ENCODE peak calls at places on chromosomes 6 and 20, in five cellular contexts. J is gastrocnemius medialis, T is tibial artery, N is GM12865, S is AG09319. A is an unnamed sample.

GRCh38 chr20:4645109-4645508 is 76.6 kb upstream of the PRND start:
- DNase-seq in J (no peak), T (no peak), N (no peak), S (no peak), A (no peak)

GRCh38 chr20:41179961-41180360 is 42.6 kb downstream of the PLCG1 start:
- DNase-seq in J (no peak), T (no peak), N (no peak), S (no peak), A (peak)

GRCh38 chr6:44004625-44005506 is 122.4 kb downstream of the MRPL14 start:
- DNase-seq in J (no peak), T (no peak), N (peak), S (no peak), A (no peak)

GRCh38 chr6:3607171-3607570 is 144.3 kb downstream of the PXDC1 start:
- DNase-seq in J (no peak), T (no peak), N (no peak), S (no peak), A (no peak)

GRCh38 chr6:80465513-80465912 is 359.0 kb downstream of the BCKDHB start:
- DNase-seq in J (no peak), T (no peak), N (no peak), S (no peak), A (no peak)

GRCh38 chr20:23161968-23162696 is 76.0 kb upstream of the CD93 start:
- DNase-seq in J (peak), T (peak), N (peak), S (no peak), A (peak)

GRCh38 chr6:22248513-22249308 is 48.1 kb downstream of the PRL start:
- DNase-seq in J (no peak), T (no peak), N (no peak), S (no peak), A (no peak)

GRCh38 chr6:152634773-152635172 is 2.4 kb downstream of the SYNE1 start:
- DNase-seq in J (no peak), T (no peak), N (peak), S (no peak), A (no peak)

GRCh38 chr6:18177566-18177965 is 22.3 kb downstream of the KDM1B start:
- DNase-seq in J (no peak), T (no peak), N (no peak), S (no peak), A (no peak)

GRCh38 chr20:44288252-44288651 is 22.8 kb downstream of the FITM2 start:
- DNase-seq in J (no peak), T (no peak), N (peak), S (no peak), A (no peak)
- TF ChIP-seq CTCF in J (no peak), T (no peak), N (no peak), S (no peak), A (no peak)

GRCh38 chr6:19501737-19502245 is 335.4 kb upstream of the ID4 start:
- DNase-seq in J (no peak), T (no peak), N (no peak), S (no peak), A (no peak)
- TF ChIP-seq CTCF in J (no peak), T (no peak), N (no peak), S (no peak), A (peak)

DNA sequence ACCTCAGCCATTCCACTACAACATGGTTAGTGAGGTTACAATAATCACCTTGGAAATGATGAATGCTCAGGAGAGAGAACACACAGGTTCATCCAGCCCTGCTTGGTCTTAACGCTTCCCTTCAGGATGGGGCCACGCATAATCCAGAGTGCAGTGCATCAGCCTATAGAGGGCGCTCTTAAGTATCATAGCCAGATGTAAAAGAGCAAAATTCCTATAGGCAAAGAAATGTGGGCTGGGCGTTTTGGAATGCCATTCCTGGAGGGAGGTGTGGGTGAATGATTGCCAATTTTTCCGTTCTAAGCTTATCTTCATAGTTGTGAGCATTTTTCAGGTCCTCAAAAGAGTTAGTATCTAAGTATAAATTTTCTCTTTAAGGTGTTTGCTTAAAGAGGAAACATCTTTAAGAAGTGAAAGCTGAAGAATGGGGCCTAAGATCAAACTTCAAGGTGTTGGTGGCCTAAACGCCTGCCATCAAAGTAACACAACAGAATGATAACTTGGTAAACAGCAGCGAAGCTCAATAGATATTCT is 1.8 kb downstream of the RIPOR2 start:
- DNase-seq in J (no peak), T (no peak), N (peak), S (no peak), A (no peak)
- TF ChIP-seq CTCF in J (no peak), T (no peak), N (peak), S (peak), A (peak)

GRCh38 chr6:111148110-111148509 is 60.8 kb downstream of the SLC16A10 start:
- DNase-seq in J (no peak), T (no peak), N (no peak), S (no peak), A (no peak)

GRCh38 chr6:111150577-111150976 is 63.3 kb downstream of the SLC16A10 start:
- DNase-seq in J (no peak), T (no peak), N (no peak), S (no peak), A (no peak)

GRCh38 chr6:111147440-111147839 is 60.1 kb downstream of the SLC16A10 start:
- DNase-seq in J (no peak), T (no peak), N (no peak), S (no peak), A (no peak)
- TF ChIP-seq CTCF in J (no peak), T (no peak), N (no peak), S (no peak), A (no peak)

GRCh38 chr6:39393075-39393474 is 70.6 kb upstream of the KCNK16 start:
- DNase-seq in J (no peak), T (no peak), N (peak), S (no peak), A (no peak)

GRCh38 chr6:39388526-39389371 is 66.2 kb upstream of the KCNK16 start:
- DNase-seq in J (no peak), T (no peak), N (no peak), S (no peak), A (no peak)

GRCh38 chr6:39391182-39391581 is 68.7 kb upstream of the KCNK16 start:
- DNase-seq in J (no peak), T (no peak), N (no peak), S (no peak), A (no peak)

GRCh38 chr6:39387785-39388184 is 65.3 kb upstream of the KCNK16 start:
- DNase-seq in J (no peak), T (no peak), N (no peak), S (no peak), A (no peak)

GRCh38 chr6:39389372-39389767 is 66.9 kb upstream of the KCNK16 start:
- DNase-seq in J (no peak), T (no peak), N (no peak), S (no peak), A (no peak)
- TF ChIP-seq CTCF in J (no peak), T (no peak), N (no peak), S (peak), A (peak)

GRCh38 chr6:118650500-118651281 is 700 bp downstream of the CEP85L start:
- DNase-seq in J (peak), T (peak), N (peak), S (no peak), A (no peak)
- TF ChIP-seq CTCF in J (peak), T (peak), N (no peak), S (no peak), A (no peak)

DNA sequence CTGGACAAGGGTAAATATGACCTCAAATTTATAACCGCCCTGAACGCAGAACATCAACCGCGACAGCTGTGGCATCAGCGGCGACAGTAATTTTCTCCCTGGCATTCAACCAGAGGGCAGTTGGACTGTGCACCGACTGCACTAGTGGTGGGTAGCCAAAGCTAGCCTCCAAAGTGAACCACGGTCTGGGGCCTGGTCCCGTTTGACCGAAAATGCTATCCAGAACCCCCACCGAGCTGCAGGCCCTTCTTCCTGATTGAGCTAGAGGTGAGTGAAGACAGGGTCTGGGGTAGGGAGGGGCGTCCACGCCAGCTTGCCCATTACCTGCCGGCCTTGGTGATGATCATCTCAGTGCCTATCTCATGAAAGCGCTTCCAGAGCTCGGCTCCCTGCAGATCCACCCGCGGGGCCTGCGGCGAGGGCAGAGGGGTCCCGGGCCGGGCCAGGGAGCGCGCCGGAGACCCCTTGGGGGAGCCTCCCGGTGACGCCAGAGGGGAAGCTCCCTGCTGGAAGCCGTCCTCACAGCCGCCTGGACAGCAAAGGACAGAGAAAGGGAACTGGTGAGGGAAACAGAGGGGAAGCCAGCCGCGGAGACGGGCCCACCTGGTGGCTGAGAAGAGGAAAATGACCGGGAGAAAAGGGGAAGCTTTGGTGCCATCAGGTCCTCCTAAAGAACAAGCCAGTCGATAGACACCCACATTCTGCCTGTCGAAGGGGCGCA is 2.0 kb downstream of the TBX18 start:
- DNase-seq in J (no peak), T (peak), N (no peak), S (no peak), A (no peak)
- TF ChIP-seq CTCF in J (no peak), T (no peak), N (no peak), S (peak), A (peak)

DNA sequence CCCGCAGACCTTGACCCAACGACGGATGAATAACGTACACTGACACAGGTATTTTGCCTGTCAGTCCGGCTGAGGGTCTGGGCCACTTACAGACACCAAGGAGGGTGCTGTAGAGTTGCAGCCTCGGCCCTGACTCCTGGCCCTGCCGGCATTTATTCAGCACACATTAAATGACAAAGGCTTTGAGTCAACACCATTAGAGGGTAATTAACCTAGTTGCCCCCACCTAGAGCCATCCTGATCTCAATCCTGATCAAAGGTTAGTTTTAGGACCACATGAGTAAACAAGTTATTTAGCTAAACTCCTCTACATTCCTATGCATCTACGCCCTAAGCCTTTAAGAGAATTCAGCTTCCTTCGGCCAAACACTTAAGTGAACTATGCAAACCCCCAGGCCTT is 11.9 kb upstream of the PM20D2 start:
- DNase-seq in J (no peak), T (no peak), N (no peak), S (no peak), A (no peak)
- TF ChIP-seq CTCF in J (no peak), T (no peak), N (no peak), S (no peak), A (no peak)

DNA sequence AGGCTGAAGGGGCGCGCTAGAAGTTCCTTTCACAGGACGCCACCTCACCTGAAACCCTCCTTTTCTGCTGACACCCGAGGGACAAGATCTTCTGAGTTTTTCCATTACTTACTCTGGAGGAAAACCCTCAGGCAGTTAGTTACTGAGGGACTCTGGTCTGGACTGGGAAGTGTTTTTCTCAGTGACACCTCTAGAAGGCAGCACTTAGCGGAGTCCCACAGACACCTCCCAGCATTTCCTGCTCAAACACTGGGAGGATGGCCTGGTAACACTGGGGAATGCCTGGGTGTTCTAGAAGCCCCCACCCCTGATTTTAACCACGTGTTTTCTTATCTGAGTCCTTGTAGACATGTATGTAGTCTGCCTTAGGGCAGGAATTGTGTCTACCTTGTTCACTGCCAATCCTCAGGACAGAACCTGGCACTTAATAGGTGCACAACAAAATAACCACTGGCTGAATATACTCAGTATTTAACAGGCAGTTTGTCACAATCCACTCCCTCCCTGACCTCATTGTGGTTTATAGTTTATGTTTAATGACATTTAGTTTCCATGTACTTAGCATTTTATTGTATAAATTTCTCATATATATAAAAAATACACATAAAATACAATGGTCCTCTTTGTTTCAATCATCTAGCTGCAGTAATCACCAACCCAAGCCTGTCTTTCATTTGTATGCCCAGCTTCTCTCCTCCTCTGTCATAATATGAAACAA is 4.8 kb downstream of the GSTA3 start:
- DNase-seq in J (no peak), T (no peak), N (no peak), S (no peak), A (no peak)
- TF ChIP-seq CTCF in J (no peak), T (no peak), N (peak), S (peak), A (peak)

GRCh38 chr6:146860583-146860982 is 261.8 kb downstream of the ADGB start:
- DNase-seq in J (no peak), T (no peak), N (no peak), S (no peak), A (no peak)
- TF ChIP-seq CTCF in J (no peak), T (no peak), N (no peak), S (no peak), A (no peak)